ENCODE peak calls at places on chromosomes 5 and 9, in eight cellular contexts. One of them, this sample, is unnamed.

GRCh38 chr5:1453613-1454012 is 8.4 kb upstream of the SLC6A3 start:
- DNase-seq in astrocyte of the spinal cord: no peak
- DNase-seq in cardiac fibroblast: no peak
- DNase-seq in fibroblast of mammary gland: no peak
- DNase-seq in left ventricle myocardium inferior: no peak
- DNase-seq in AG04449: no peak
- DNase-seq in endothelial cell of umbilical vein: no peak
- DNase-seq in psoas muscle: no peak
- DNase-seq in this sample: no peak

GRCh38 chr9:127278372-127278771 is 13.8 kb downstream of the GARNL3 start:
- DNase-seq in astrocyte of the spinal cord: no peak
- DNase-seq in cardiac fibroblast: no peak
- DNase-seq in fibroblast of mammary gland: no peak
- DNase-seq in left ventricle myocardium inferior: no peak
- DNase-seq in AG04449: no peak
- DNase-seq in endothelial cell of umbilical vein: no peak
- DNase-seq in psoas muscle: no peak
- DNase-seq in this sample: no peak

GRCh38 chr9:121048175-121048574 is 1.9 kb downstream of the C5 start:
- DNase-seq in astrocyte of the spinal cord: no peak
- DNase-seq in cardiac fibroblast: no peak
- DNase-seq in fibroblast of mammary gland: no peak
- DNase-seq in left ventricle myocardium inferior: no peak
- DNase-seq in AG04449: no peak
- DNase-seq in endothelial cell of umbilical vein: no peak
- DNase-seq in psoas muscle: no peak
- DNase-seq in this sample: no peak

GRCh38 chr9:133147412-133148271 is 16.1 kb downstream of the GBGT1 start:
- DNase-seq in astrocyte of the spinal cord: peak
- DNase-seq in cardiac fibroblast: peak
- DNase-seq in fibroblast of mammary gland: peak
- DNase-seq in left ventricle myocardium inferior: peak
- DNase-seq in AG04449: no peak
- DNase-seq in endothelial cell of umbilical vein: peak
- DNase-seq in psoas muscle: peak
- DNase-seq in this sample: no peak

GRCh38 chr9:121204121-121204520 is 2.5 kb upstream of the RAB14 start:
- DNase-seq in astrocyte of the spinal cord: no peak
- DNase-seq in cardiac fibroblast: no peak
- DNase-seq in fibroblast of mammary gland: no peak
- DNase-seq in left ventricle myocardium inferior: no peak
- DNase-seq in AG04449: no peak
- DNase-seq in endothelial cell of umbilical vein: no peak
- DNase-seq in psoas muscle: no peak
- DNase-seq in this sample: no peak

GRCh38 chr9:82404484-82405280 is 416.1 kb downstream of the SPATA31D1 start:
- DNase-seq in astrocyte of the spinal cord: peak
- DNase-seq in cardiac fibroblast: peak
- DNase-seq in fibroblast of mammary gland: peak
- DNase-seq in left ventricle myocardium inferior: no peak
- DNase-seq in AG04449: no peak
- DNase-seq in endothelial cell of umbilical vein: no peak
- DNase-seq in psoas muscle: no peak
- DNase-seq in this sample: no peak

GRCh38 chr5:93092349-93093105 is 488.5 kb downstream of the NR2F1-AS1 start:
- DNase-seq in astrocyte of the spinal cord: peak
- DNase-seq in cardiac fibroblast: peak
- DNase-seq in fibroblast of mammary gland: peak
- DNase-seq in left ventricle myocardium inferior: no peak
- DNase-seq in AG04449: no peak
- DNase-seq in endothelial cell of umbilical vein: peak
- DNase-seq in psoas muscle: no peak
- DNase-seq in this sample: no peak

GRCh38 chr9:121640076-121640475 is 11.4 kb upstream of the DAB2IP start:
- DNase-seq in astrocyte of the spinal cord: no peak
- DNase-seq in cardiac fibroblast: peak
- DNase-seq in fibroblast of mammary gland: peak
- DNase-seq in left ventricle myocardium inferior: peak
- DNase-seq in AG04449: no peak
- DNase-seq in endothelial cell of umbilical vein: peak
- DNase-seq in psoas muscle: peak
- DNase-seq in this sample: no peak

GRCh38 chr5:124828731-124829130 is 82.3 kb upstream of the ZNF608 start:
- DNase-seq in astrocyte of the spinal cord: no peak
- DNase-seq in cardiac fibroblast: no peak
- DNase-seq in fibroblast of mammary gland: no peak
- DNase-seq in left ventricle myocardium inferior: no peak
- DNase-seq in AG04449: no peak
- DNase-seq in endothelial cell of umbilical vein: no peak
- DNase-seq in psoas muscle: no peak
- DNase-seq in this sample: no peak

GRCh38 chr5:54385994-54386393 is 69.5 kb upstream of the HSPB3 start:
- DNase-seq in astrocyte of the spinal cord: no peak
- DNase-seq in cardiac fibroblast: no peak
- DNase-seq in fibroblast of mammary gland: no peak
- DNase-seq in left ventricle myocardium inferior: no peak
- DNase-seq in AG04449: no peak
- DNase-seq in endothelial cell of umbilical vein: no peak
- DNase-seq in psoas muscle: no peak
- DNase-seq in this sample: no peak

GRCh38 chr9:133252301-133252776 is 22.7 kb downstream of the ABO start:
- DNase-seq in astrocyte of the spinal cord: no peak
- DNase-seq in cardiac fibroblast: no peak
- DNase-seq in fibroblast of mammary gland: no peak
- DNase-seq in left ventricle myocardium inferior: no peak
- DNase-seq in AG04449: no peak
- DNase-seq in endothelial cell of umbilical vein: no peak
- DNase-seq in psoas muscle: no peak
- DNase-seq in this sample: no peak

DNA sequence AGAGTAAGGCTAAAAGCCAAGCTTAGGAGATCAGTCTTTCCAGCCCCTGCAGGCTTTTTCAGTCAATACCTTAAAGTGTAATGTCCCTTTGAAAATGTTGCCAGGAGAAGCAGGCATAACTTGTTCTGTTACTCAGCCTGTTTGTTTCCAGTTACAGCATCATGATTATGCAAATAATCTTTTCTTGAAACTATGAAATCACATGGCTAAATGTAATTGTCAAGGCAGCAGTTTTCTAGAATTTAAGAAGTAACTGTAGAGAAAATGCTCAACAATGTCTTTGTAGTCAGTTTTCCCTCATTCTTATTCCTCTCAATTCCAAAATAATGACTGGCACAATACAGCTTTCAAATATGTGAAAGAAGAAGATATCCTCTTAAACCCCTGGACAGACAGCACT is 1.9 kb upstream of the GPR107 start:
- DNase-seq in astrocyte of the spinal cord: no peak
- DNase-seq in cardiac fibroblast: no peak
- DNase-seq in fibroblast of mammary gland: no peak
- DNase-seq in left ventricle myocardium inferior: no peak
- DNase-seq in AG04449: no peak
- DNase-seq in endothelial cell of umbilical vein: no peak
- DNase-seq in psoas muscle: no peak
- DNase-seq in this sample: no peak
- H3K4me3 ChIP-seq in astrocyte of the spinal cord: no peak
- H3K4me3 ChIP-seq in cardiac fibroblast: no peak
- H3K4me3 ChIP-seq in fibroblast of mammary gland: no peak
- H3K4me3 ChIP-seq in left ventricle myocardium inferior: no peak
- H3K4me3 ChIP-seq in AG04449: no peak
- H3K4me3 ChIP-seq in endothelial cell of umbilical vein: no peak
- H3K4me3 ChIP-seq in psoas muscle: peak
- H3K4me3 ChIP-seq in this sample: no peak

GRCh38 chr5:126915496-126915895 is 114.9 kb downstream of the MARCHF3 start:
- DNase-seq in astrocyte of the spinal cord: no peak
- DNase-seq in cardiac fibroblast: no peak
- DNase-seq in fibroblast of mammary gland: no peak
- DNase-seq in left ventricle myocardium inferior: no peak
- DNase-seq in AG04449: no peak
- DNase-seq in endothelial cell of umbilical vein: no peak
- DNase-seq in psoas muscle: no peak
- DNase-seq in this sample: no peak

GRCh38 chr5:126919566-126919965 is 110.8 kb downstream of the MARCHF3 start:
- DNase-seq in astrocyte of the spinal cord: no peak
- DNase-seq in cardiac fibroblast: no peak
- DNase-seq in fibroblast of mammary gland: no peak
- DNase-seq in left ventricle myocardium inferior: no peak
- DNase-seq in AG04449: no peak
- DNase-seq in endothelial cell of umbilical vein: peak
- DNase-seq in psoas muscle: no peak
- DNase-seq in this sample: no peak

GRCh38 chr5:126920291-126920690 is 110.1 kb downstream of the MARCHF3 start:
- DNase-seq in astrocyte of the spinal cord: peak
- DNase-seq in cardiac fibroblast: peak
- DNase-seq in fibroblast of mammary gland: peak
- DNase-seq in left ventricle myocardium inferior: no peak
- DNase-seq in AG04449: no peak
- DNase-seq in endothelial cell of umbilical vein: peak
- DNase-seq in psoas muscle: no peak
- DNase-seq in this sample: no peak

GRCh38 chr5:126918624-126918957 is 111.8 kb downstream of the MARCHF3 start:
- DNase-seq in astrocyte of the spinal cord: no peak
- DNase-seq in cardiac fibroblast: peak
- DNase-seq in fibroblast of mammary gland: peak
- DNase-seq in left ventricle myocardium inferior: no peak
- DNase-seq in AG04449: no peak
- DNase-seq in endothelial cell of umbilical vein: peak
- DNase-seq in psoas muscle: no peak
- DNase-seq in this sample: no peak

DNA sequence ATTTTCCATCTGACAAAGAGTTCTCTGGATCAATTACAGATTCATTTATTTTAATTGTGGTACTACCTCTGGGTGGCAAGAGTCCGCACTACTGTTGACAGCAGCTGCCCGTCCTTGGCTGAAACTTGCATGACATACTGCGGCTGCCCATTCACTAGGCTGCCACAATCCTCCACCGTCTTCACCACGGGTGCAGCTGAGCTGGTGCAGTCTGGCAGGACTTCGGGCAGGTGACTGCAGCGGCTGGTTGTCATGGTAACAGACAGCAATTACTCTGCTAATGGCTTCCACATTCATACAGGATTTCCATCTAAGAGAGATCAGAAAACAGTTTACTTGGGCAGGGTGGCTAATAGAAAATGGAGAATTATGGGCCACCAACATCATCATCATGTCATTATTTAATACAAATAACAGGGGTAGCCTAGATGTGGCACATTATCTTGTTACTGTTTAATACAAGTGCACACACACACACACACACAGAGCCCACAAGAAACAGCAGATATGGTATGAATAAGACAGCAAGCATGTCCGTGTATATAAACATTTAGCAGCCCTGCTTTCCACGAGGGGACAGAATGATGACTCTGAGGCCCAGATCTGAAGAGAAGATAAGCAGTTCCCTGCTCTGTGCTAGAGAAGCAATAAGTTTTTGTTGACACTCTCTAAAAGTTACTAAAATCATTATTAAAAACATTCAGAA is 112.3 kb downstream of the MARCHF3 start:
- DNase-seq in astrocyte of the spinal cord: peak
- DNase-seq in cardiac fibroblast: peak
- DNase-seq in fibroblast of mammary gland: peak
- DNase-seq in left ventricle myocardium inferior: no peak
- DNase-seq in AG04449: no peak
- DNase-seq in endothelial cell of umbilical vein: peak
- DNase-seq in psoas muscle: no peak
- DNase-seq in this sample: peak
- H3K4me3 ChIP-seq in astrocyte of the spinal cord: no peak
- H3K4me3 ChIP-seq in cardiac fibroblast: no peak
- H3K4me3 ChIP-seq in fibroblast of mammary gland: no peak
- H3K4me3 ChIP-seq in left ventricle myocardium inferior: no peak
- H3K4me3 ChIP-seq in AG04449: no peak
- H3K4me3 ChIP-seq in endothelial cell of umbilical vein: no peak
- H3K4me3 ChIP-seq in psoas muscle: no peak
- H3K4me3 ChIP-seq in this sample: no peak

DNA sequence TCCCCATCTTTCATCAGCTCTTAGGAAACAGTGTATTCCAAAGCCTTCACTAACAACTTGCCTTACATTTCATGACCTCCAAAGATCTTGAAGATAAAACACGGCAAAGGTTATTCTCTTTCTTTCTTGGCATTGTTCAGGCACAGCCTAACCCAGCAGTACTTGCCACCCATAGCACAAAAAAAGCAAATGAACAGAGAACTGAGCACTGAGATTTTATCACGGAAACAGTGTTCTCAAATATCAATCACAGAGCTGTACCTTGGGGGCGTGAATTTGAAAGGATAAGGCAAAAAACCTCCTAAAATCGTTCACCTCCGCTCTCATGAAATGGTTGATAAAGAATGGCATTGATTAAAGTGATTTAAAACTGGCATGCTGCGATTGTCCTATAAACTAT is 16.9 kb upstream of the KCNV2 start:
- DNase-seq in astrocyte of the spinal cord: no peak
- DNase-seq in cardiac fibroblast: no peak
- DNase-seq in fibroblast of mammary gland: no peak
- DNase-seq in left ventricle myocardium inferior: no peak
- DNase-seq in AG04449: no peak
- DNase-seq in endothelial cell of umbilical vein: no peak
- DNase-seq in psoas muscle: no peak
- DNase-seq in this sample: no peak
- H3K4me3 ChIP-seq in astrocyte of the spinal cord: no peak
- H3K4me3 ChIP-seq in cardiac fibroblast: no peak
- H3K4me3 ChIP-seq in fibroblast of mammary gland: no peak
- H3K4me3 ChIP-seq in left ventricle myocardium inferior: no peak
- H3K4me3 ChIP-seq in AG04449: no peak
- H3K4me3 ChIP-seq in endothelial cell of umbilical vein: no peak
- H3K4me3 ChIP-seq in psoas muscle: no peak
- H3K4me3 ChIP-seq in this sample: no peak

DNA sequence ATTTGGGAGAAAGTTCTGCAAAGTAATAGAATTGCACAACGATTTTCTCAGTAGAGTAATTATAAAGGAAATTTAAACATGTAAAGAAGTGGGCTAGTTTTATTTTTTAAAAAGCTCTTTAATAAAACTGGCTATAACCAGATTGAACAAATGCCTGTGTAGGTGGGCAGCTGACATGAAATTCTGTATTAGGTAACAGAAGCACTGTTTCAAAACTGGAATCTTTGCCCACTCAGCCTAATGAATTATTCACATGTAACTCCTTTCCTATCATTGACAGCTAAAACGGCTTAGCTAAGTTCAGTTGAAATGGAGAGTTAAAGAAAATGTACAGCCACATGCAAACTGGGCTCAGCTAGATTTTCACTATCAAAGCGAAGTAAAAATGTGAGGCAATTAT is 1300.1 kb upstream of the ACO1 start:
- DNase-seq in astrocyte of the spinal cord: no peak
- DNase-seq in cardiac fibroblast: no peak
- DNase-seq in fibroblast of mammary gland: no peak
- DNase-seq in left ventricle myocardium inferior: no peak
- DNase-seq in AG04449: no peak
- DNase-seq in endothelial cell of umbilical vein: no peak
- DNase-seq in psoas muscle: no peak
- DNase-seq in this sample: no peak
- H3K4me3 ChIP-seq in astrocyte of the spinal cord: no peak
- H3K4me3 ChIP-seq in cardiac fibroblast: no peak
- H3K4me3 ChIP-seq in fibroblast of mammary gland: no peak
- H3K4me3 ChIP-seq in left ventricle myocardium inferior: no peak
- H3K4me3 ChIP-seq in AG04449: no peak
- H3K4me3 ChIP-seq in endothelial cell of umbilical vein: no peak
- H3K4me3 ChIP-seq in psoas muscle: no peak
- H3K4me3 ChIP-seq in this sample: no peak

This sample was measured in retinal pigment epithelial cell.